ENCODE peak calls at places on chromosomes 4 and X, in four cellular contexts. X, Y, P and D are unnamed samples.

GRCh38 chr4:77777135-77777777 is 41.9 kb downstream of the CNOT6L start:
- DNase-seq in X (no peak), Y (no peak), P (no peak), D (no peak)

GRCh38 chrX:153512501-153512893 is 4.9 kb upstream of the ATP2B3 start:
- DNase-seq in X (no peak), Y (no peak), P (no peak), D (no peak)

GRCh38 chrX:23694606-23695005 is 27.3 kb downstream of the PRDX4 start:
- DNase-seq in X (peak; percentile 82), Y (no peak), P (peak; percentile 1), D (peak; percentile 17)

GRCh38 chr4:138222041-138222440 is 20.1 kb downstream of the SLC7A11 start:
- DNase-seq in X (peak; percentile 17), Y (no peak), P (no peak), D (peak; percentile 17)

GRCh38 chr4:128354205-128354821 is 66.7 kb upstream of the PGRMC2 start:
- DNase-seq in X (peak; percentile 38), Y (no peak), P (no peak), D (no peak)

GRCh38 chrX:65601530-65602281 is 65.7 kb upstream of the MSN start:
- DNase-seq in X (peak; percentile 34), Y (peak; percentile 93), P (no peak), D (peak; percentile 60)

GRCh38 chr4:77582151-77582550 is 23.5 kb upstream of the CXCL13 start:
- DNase-seq in X (no peak), Y (no peak), P (no peak), D (no peak)

GRCh38 chr4:113641025-113641431 is 120.5 kb downstream of the CAMK2D start:
- DNase-seq in X (peak; percentile 10), Y (no peak), P (no peak), D (no peak)

GRCh38 chr4:55733874-55734437 is 85.6 kb upstream of the EXOC1L start:
- DNase-seq in X (peak; percentile 90), Y (peak; percentile 77), P (no peak), D (peak; percentile 63)

GRCh38 chr4:185237185-185237584 is 27.8 kb downstream of the SNX25 start:
- DNase-seq in X (no peak), Y (no peak), P (no peak), D (no peak)

GRCh38 chr4:52987401-52988056 is 125.4 kb downstream of the RASL11B start:
- DNase-seq in X (no peak), Y (no peak), P (no peak), D (no peak)

GRCh38 chrX:108439434-108439883 is at the start of gene COL4A5:
- DNase-seq in X (peak; percentile 72), Y (peak; percentile 71), P (no peak), D (peak; percentile 20)

GRCh38 chrX:38694394-38694793 is 106.9 kb upstream of the MID1IP1 start:
- DNase-seq in X (no peak), Y (no peak), P (no peak), D (no peak)

GRCh38 chrX:45621356-45622041 is 420.8 kb upstream of the DIPK2B start:
- DNase-seq in X (no peak), Y (no peak), P (no peak), D (no peak)

GRCh38 chr4:134544303-134544761 is 342.7 kb upstream of the PABPC4L start:
- DNase-seq in X (peak; percentile 32), Y (no peak), P (no peak), D (no peak)

GRCh38 chrX:154890990-154891639 is 5.0 kb downstream of the F8A1 start:
- DNase-seq in X (no peak), Y (no peak), P (no peak), D (no peak)

GRCh38 chr4:67869580-67870190 is 14.1 kb downstream of the TMPRSS11D start:
- DNase-seq in X (no peak), Y (no peak), P (no peak), D (no peak)

GRCh38 chr4:148071009-148071408 is 339.1 kb downstream of the ARHGAP10 start:
- DNase-seq in X (no peak), Y (no peak), P (no peak), D (no peak)

GRCh38 chr4:5619913-5620625 is 88.3 kb downstream of the EVC2 start:
- DNase-seq in X (no peak), Y (no peak), P (no peak), D (no peak)

GRCh38 chrX:50492720-50493119 is 22.1 kb upstream of the DGKK start:
- DNase-seq in X (no peak), Y (no peak), P (no peak), D (no peak)

GRCh38 chrX:140723251-140723650 is 13.7 kb downstream of the LINC00632 start:
- DNase-seq in X (no peak), Y (no peak), P (no peak), D (no peak)

GRCh38 chr4:185914583-185915199 is 102.7 kb upstream of the SORBS2 start:
- DNase-seq in X (no peak), Y (no peak), P (no peak), D (no peak)

GRCh38 chr4:68498413-68499007 is 51.2 kb downstream of the TMPRSS11E start:
- DNase-seq in X (peak; percentile 84), Y (no peak), P (no peak), D (no peak)

DNA sequence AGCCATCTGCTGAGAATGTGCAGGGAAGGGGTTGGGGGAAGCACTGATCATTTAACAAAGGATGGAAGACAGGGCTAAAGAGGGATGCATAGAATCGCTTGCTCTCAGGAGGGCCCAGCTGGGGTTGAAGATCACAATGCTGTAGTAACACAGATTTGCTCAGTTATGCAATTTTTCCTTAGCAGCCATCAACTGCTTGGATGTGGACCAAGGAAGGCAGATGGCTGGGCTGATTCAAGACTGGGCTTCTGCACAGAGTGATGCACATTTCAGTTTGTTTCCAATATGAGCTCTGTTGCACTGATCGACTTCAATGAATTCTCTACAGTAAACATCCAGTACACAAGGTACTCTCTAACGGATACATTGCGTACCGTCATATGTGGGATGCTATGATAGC is 127.8 kb upstream of the TBL1X start:
- DNase-seq in X (no peak), Y (no peak), P (no peak), D (no peak)
- H3K27ac ChIP-seq in X (no peak overlapping the region), Y (no peak overlapping the region), P (peak overlapping the region; percentile 66), D (no peak overlapping the region)

DNA sequence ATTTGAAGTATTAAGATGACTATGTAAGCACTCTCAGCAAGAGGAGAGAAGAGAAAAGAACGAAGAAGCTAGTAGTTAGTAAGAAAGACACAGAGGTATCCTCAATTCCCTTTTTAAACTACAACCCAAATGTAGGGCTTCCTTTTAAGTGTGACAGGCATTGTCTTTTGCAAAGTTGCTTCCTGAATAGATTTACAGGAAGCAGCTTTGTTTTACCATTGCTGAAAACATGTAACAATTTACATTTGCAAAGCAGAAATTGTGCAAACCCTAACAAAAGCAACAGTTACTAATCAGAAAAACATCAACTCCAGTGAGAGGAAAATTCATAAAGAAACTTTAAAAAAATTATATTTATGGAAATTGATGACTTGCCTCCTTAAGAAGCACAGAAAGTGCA is 96.4 kb downstream of the FAM13A start:
- DNase-seq in X (no peak), Y (no peak), P (no peak), D (no peak)
- H3K27ac ChIP-seq in X (peak overlapping the region; percentile 3), Y (no peak overlapping the region), P (no peak overlapping the region), D (no peak overlapping the region)

GRCh38 chr4:6806924-6807676 is 24.6 kb downstream of the KIAA0232 start:
- DNase-seq in X (no peak), Y (no peak), P (no peak), D (no peak)
- H3K27ac ChIP-seq in X (no peak overlapping the region), Y (no peak overlapping the region), P (no peak overlapping the region), D (no peak overlapping the region)

GRCh38 chr4:167049257-167049656 is 185.0 kb downstream of the SPOCK3 start:
- DNase-seq in X (no peak), Y (no peak), P (no peak), D (no peak)

DNA sequence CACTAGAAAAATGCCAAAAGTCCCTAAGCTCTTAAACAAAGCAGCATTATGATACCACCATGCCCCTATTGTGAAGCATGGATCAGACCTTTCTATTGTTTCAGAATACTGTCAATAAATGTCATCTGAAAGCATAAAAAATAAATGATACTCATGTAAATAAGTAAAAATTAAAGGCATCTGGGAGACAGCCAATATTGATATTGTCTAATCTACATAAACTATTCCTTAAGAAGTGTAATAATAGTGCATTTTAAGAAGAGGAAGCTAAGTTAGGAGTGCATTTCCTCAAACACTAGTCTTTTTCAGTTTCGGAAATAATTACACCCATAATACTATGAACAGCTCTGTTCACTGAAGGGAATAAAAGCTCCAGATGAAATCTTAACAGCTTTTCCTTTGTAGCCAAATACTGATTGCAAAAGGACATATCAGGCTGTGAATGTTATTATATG is 181.6 kb downstream of the SPOCK3 start:
- DNase-seq in X (no peak), Y (no peak), P (no peak), D (no peak)
- H3K27ac ChIP-seq in X (no peak overlapping the region), Y (no peak overlapping the region), P (peak overlapping the region; percentile 86), D (no peak overlapping the region)

DNA sequence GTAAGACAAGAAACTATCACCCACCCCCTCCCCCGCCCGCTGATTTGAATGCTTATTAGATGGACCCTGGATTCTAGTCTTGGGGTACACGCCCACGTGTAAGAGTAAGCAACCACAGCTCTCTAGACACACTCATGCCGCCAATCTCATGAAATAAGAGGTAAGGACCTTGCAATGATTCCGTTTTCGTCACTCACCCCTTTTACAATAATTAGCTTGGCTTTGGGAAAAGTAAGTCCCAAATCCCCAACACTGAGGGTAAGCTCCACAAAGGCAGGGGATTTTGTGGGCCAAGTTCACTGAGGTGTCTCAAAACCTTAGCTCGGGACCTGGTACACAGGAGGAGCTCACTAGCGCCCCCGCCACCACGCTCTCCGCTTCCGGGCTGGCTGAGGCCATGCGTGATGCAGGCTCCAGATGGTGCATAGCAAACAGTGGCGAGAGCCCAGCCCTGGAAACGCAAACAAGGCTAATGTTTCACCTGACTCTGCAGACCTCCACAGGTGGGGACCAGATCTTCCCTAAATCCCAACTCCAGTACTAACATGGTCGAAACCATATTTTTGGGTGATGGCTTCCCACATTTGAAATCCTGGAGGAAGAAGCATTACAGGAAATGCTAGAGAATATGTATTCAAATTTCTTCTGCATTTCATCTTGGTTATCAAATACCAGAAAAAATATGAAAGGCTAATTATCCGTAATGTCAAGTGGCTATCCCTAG is 4.1 kb downstream of the PLAC8 start:
- DNase-seq in X (peak; percentile 92), Y (peak; percentile 94), P (peak; percentile 18), D (peak; percentile 85)
- H3K27ac ChIP-seq in X (peak overlapping the region; percentile 90), Y (no peak overlapping the region), P (no peak overlapping the region), D (peak overlapping the region; percentile 28)

GRCh38 chrX:118726887-118727685 is at the start of gene IL13RA1:
- DNase-seq in X (peak; percentile 93), Y (peak; percentile 90), P (no peak), D (peak; percentile 89)

GRCh38 chrX:118724775-118725174 is 2.6 kb upstream of the IL13RA1 start:
- DNase-seq in X (no peak), Y (no peak), P (no peak), D (no peak)

GRCh38 chrX:118729043-118729652 is 1.7 kb downstream of the IL13RA1 start:
- DNase-seq in X (no peak), Y (no peak), P (no peak), D (no peak)

GRCh38 chrX:118730500-118731247 is 3.3 kb downstream of the IL13RA1 start:
- DNase-seq in X (no peak), Y (no peak), P (no peak), D (no peak)

GRCh38 chrX:118727686-118728339 is 407 bp downstream of the IL13RA1 start:
- DNase-seq in X (peak; percentile 64), Y (peak; percentile 87), P (no peak), D (peak; percentile 69)
- H3K27ac ChIP-seq in X (peak overlapping the region; percentile 96), Y (peak overlapping the region; percentile 53), P (peak overlapping the region; percentile 51), D (peak overlapping the region; percentile 77)